ENCODE peak calls at places on chromosomes 4 and X, in nine cellular contexts. M is body of pancreas, C is left lung, H is PC-3, E is IMR-90, U is kidney epithelial cell, B is ascending aorta, Y is kidney, W is uterus. I is an unnamed sample.
A peak's percentile ranks its signal among the peaks of the same experiment; 100 is the strongest.

GRCh38 chr4:105092356-105092755 is 54.3 kb upstream of the TET2 start:
- DNase-seq in W (peak; percentile 19), M (no peak), U (peak; percentile 23), C (no peak), E (peak; percentile 85), B (no peak), Y (no peak), H (peak; percentile 92), I (peak; percentile 95)

GRCh38 chrX:20263474-20263873 is 3.2 kb downstream of the RPS6KA3 start:
- DNase-seq in W (no peak), Y (no peak), H (peak; percentile 70), M (no peak), U (no peak), B (no peak), E (peak; percentile 61), C (no peak), I (peak; percentile 32)

GRCh38 chr4:143921160-143921559 is 15.8 kb upstream of the GYPE start:
- DNase-seq in U (no peak), M (no peak), C (no peak), Y (no peak), W (no peak), B (no peak), E (no peak), H (no peak), I (no peak)

GRCh38 chr4:177228599-177228998 is 81.1 kb upstream of the NEIL3 start:
- DNase-seq in M (no peak), E (no peak), B (no peak), C (no peak), W (no peak), U (no peak), H (no peak), Y (no peak), I (no peak)

GRCh38 chrX:139058831-139059495 is 347.4 kb upstream of the FGF13 start:
- DNase-seq in B (no peak), U (peak; percentile 64), M (no peak), W (no peak), H (peak; percentile 93), E (no peak), Y (no peak), C (no peak), I (peak; percentile 73)

GRCh38 chrX:44019911-44020310 is 46.7 kb upstream of the NDP start:
- DNase-seq in C (no peak), U (no peak), M (no peak), W (no peak), H (no peak), B (no peak), E (no peak), Y (no peak), I (no peak)

GRCh38 chr4:7648813-7649395 is 214.2 kb upstream of the PSAPL1 start:
- DNase-seq in U (no peak), E (no peak), W (no peak), H (no peak), Y (peak; percentile 56), M (no peak), C (no peak), B (no peak), I (no peak)

GRCh38 chr4:108170729-108171540 is 2.2 kb upstream of the LEF1 start:
- DNase-seq in C (no peak), W (no peak), E (no peak), H (no peak), B (no peak), Y (no peak), M (no peak), U (no peak), I (no peak)

GRCh38 chr4:181525641-181526040 is 717.6 kb upstream of the TENM3 start:
- DNase-seq in M (no peak), C (no peak), Y (no peak), H (no peak), E (no peak), W (no peak), U (peak; percentile 29), B (no peak), I (no peak)

GRCh38 chrX:11478036-11478435 is 184.8 kb downstream of the AMELX start:
- DNase-seq in Y (no peak), C (no peak), H (peak; percentile 62), M (no peak), W (no peak), U (no peak), E (no peak), B (no peak), I (peak; percentile 69)

GRCh38 chr4:76717431-76717830 is 180.5 kb downstream of the SOWAHB start:
- DNase-seq in B (no peak), H (no peak), M (no peak), Y (no peak), E (no peak), W (no peak), C (no peak), U (no peak), I (no peak)
- H3K4me3 ChIP-seq in B (no peak overlapping the region), H (no peak overlapping the region), M (no peak overlapping the region), Y (no peak overlapping the region), E (no peak overlapping the region), W (no peak overlapping the region), C (no peak overlapping the region), U (no peak overlapping the region), I (no peak overlapping the region)

GRCh38 chr4:145482209-145483021 is 762 bp downstream of the SMAD1 start:
- DNase-seq in H (peak; percentile 66), B (no peak), M (peak; percentile 78), W (peak; percentile 53), Y (peak; percentile 81), E (peak; percentile 86), U (peak; percentile 55), C (peak; percentile 84), I (peak; percentile 78)
- TF ChIP-seq CTCF in H (peak; percentile 10), B (no peak), M (no peak), W (no peak), Y (no peak), E (no peak), U (no peak), C (no peak), I (no peak)

DNA sequence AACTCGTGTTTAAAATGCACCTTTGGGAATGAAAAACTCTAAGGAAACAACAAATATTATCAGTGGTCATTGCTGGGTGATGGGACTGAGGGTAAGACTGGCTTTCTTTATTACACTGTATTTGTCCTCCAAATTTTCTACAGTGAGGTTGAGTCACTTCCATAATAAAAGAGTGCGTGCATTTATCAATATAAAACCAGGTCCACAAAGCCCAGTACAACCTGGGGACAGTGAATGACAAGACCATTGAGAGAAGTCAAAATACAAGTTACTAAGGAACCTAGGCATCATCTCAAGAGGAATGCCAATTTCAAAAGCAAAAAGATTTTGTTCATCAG is 76.4 kb downstream of the MAGED4 start:
- DNase-seq in M (no peak), C (no peak), E (no peak), B (no peak), U (no peak), Y (no peak), H (no peak), W (no peak), I (no peak)
- H3K4me3 ChIP-seq in M (no peak overlapping the region), C (peak overlapping the region; percentile 45), E (peak overlapping the region; percentile 68), B (peak overlapping the region; percentile 59), U (peak overlapping the region; percentile 56), Y (peak overlapping the region; percentile 76), H (peak overlapping the region; percentile 80), W (peak overlapping the region; percentile 41), I (peak overlapping the region; percentile 78)

DNA sequence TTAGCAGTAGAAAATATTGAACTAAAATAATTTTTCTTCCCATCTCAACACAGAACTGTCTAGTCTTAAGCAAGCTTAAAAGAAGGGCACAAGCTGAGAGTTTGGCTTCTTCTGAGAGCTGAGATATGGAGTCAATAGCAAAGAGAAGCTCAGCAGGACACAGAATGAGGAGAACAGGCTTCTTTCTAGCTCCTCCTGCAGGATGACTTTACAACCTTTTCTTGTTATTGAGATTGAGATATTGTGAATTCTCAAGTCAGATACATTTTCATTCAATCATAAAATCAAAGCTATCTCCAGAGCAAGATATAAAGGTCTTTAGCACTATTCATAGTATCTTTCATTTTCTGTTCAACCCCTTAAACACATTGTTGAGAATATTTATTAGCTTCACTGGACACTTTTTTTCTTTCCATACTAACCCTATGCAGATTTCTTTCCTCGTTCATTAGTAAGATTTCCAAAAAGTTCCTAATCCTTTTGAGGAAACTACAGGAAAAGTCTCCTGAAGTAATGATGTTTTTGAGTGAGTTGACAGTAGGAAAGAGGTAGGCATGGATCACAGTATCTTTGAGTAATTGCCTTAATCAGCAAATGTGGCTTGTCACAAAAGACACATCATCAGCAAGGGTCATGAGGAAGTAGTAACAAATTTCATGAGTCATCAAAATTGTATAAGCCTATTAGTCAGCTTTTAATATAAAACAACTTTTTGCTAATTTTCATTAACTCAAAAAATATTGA is 17.8 kb upstream of the CXCL3 start:
- DNase-seq in U (no peak), B (no peak), W (no peak), Y (no peak), C (no peak), E (peak; percentile 52), M (no peak), H (peak; percentile 79), I (peak; percentile 76)
- TF ChIP-seq CTCF in U (no peak), B (no peak), W (no peak), Y (no peak), C (no peak), E (peak; percentile 21), M (no peak), H (peak; percentile 49), I (peak; percentile 26)

DNA sequence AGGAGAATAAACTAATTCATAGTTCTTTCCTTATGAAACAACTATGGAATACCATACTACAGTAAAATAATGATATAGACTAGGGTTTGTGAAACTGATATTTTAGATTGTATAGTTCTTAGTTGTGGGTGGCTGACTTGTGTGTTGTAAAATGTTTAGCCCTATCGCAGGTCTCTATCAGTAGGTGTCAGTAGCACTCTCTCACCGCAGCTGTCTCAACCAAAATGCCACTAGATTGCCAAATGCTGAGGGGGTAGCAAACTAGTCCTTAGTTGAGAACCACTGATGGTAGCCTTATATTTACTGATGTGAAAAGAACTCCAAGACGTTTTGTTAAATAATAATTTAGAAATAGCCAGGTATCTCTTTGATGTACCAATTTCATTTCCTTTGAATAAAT is 48.1 kb downstream of the RHOXF2B start:
- DNase-seq in Y (no peak), U (no peak), E (no peak), W (no peak), C (no peak), M (no peak), B (no peak), H (no peak), I (no peak)
- H3K4me3 ChIP-seq in Y (no peak overlapping the region), U (no peak overlapping the region), E (no peak overlapping the region), W (no peak overlapping the region), C (no peak overlapping the region), M (no peak overlapping the region), B (no peak overlapping the region), H (no peak overlapping the region), I (no peak overlapping the region)

DNA sequence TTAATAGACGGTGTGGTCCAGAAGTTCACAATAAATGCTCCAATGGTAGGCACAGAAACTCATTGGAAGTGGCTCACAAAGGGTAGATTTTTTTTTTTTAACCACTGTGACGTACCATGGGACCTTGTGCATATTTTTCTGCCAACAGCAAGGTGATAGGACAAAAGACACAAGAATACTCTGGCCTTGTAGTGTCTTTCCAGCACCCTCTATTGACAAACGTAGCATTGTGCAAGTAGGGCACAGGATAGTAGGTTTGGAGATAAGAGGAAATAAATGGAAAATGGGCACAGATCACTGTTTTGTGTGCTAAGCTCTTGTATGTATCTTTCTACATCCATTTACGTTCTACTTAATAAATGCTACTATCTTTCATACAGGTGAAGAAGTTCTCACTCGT is 2054.9 kb downstream of the PCDH7 start:
- DNase-seq in M (no peak), B (no peak), C (no peak), W (no peak), E (no peak), Y (no peak), U (peak; percentile 5), H (peak; percentile 69), I (peak; percentile 17)
- TF ChIP-seq CTCF in M (no peak), B (no peak), C (no peak), W (no peak), E (no peak), Y (peak; percentile 51), U (peak; percentile 68), H (peak; percentile 74), I (peak; percentile 31)